ENCODE peak calls at places on chromosomes 5 and 9, in five cellular contexts. B, R, Y, D and L are unnamed samples.

GRCh38 chr5:90575712-90576111 is 17.1 kb downstream of the ADGRV1 start:
- DNase-seq in R (no peak), B (no peak), D (no peak), Y (no peak), L (no peak)

GRCh38 chr9:132878695-132879064 is at the start of gene SPACA9:
- DNase-seq in D (no peak), B (no peak), Y (no peak), R (peak; percentile 55), L (peak; percentile 10)

GRCh38 chr9:7377489-7377888 is 422.1 kb downstream of the DMAC1 start:
- DNase-seq in D (no peak), B (no peak), Y (no peak), R (no peak), L (no peak)

GRCh38 chr5:74179183-74179582 is 461.3 kb downstream of the ENC1 start:
- DNase-seq in Y (no peak), R (no peak), D (no peak), B (no peak), L (no peak)

GRCh38 chr5:38845555-38846378 is at the start of gene OSMR:
- DNase-seq in R (peak; percentile 14), Y (no peak), D (no peak), B (peak; percentile 84), L (peak; percentile 78)

GRCh38 chr5:74104469-74104868 is 478.5 kb downstream of the ARHGEF28 start:
- DNase-seq in R (no peak), B (peak; percentile 16), Y (no peak), D (no peak), L (no peak)

GRCh38 chr5:98836175-98836574 is 62.7 kb downstream of the RGMB start:
- DNase-seq in Y (no peak), D (no peak), R (no peak), B (no peak), L (no peak)

GRCh38 chr5:173869316-173869715 is 18.8 kb upstream of the CPEB4 start:
- DNase-seq in R (no peak), D (no peak), Y (no peak), B (no peak), L (no peak)

GRCh38 chr9:124465736-124466135 is 15.5 kb downstream of the ADGRD2 start:
- DNase-seq in D (no peak), B (no peak), R (no peak), Y (no peak), L (no peak)

GRCh38 chr5:139407517-139407916 is 3.6 kb upstream of the SPATA24 start:
- DNase-seq in D (no peak), R (no peak), Y (no peak), B (no peak), L (no peak)

GRCh38 chr5:155728146-155728856 is 598.7 kb upstream of the SGCD start:
- DNase-seq in B (no peak), D (no peak), R (no peak), Y (no peak), L (no peak)

GRCh38 chr5:155728857-155729683 is 597.9 kb upstream of the SGCD start:
- DNase-seq in R (no peak), B (no peak), D (no peak), Y (no peak), L (no peak)

GRCh38 chr5:155729684-155730059 is 597.3 kb upstream of the SGCD start:
- DNase-seq in Y (no peak), R (no peak), D (no peak), B (no peak), L (no peak)

GRCh38 chr5:155727512-155728145 is 599.3 kb upstream of the SGCD start:
- DNase-seq in B (no peak), D (no peak), R (no peak), Y (no peak), L (no peak)

DNA sequence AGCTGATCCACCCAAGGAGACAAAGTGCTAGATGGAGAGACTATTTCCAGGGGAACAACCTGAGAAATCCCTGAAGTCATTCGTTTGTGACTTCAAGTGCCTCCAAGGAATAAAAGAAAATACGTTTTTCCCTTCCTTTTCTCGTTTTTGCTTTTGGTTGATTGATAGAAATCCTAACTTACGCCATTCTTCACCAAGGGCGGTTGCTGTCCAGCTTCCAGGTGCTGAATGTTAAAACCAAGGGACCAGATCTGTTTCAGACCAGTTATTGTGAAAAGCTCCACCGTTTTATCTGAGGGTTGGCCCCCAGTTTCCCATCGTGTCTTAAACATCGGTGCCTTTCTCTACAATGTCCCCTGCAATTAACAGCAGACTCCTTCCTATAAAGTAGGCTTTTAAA is 600.7 kb upstream of the SGCD start:
- DNase-seq in B (no peak), Y (no peak), D (no peak), R (no peak), L (no peak)
- TF ChIP-seq SRF in B (no peak), Y (no peak), D (no peak), R (no peak), L (no peak)

GRCh38 chr9:87445646-87446045 is 52.0 kb upstream of the DAPK1 start:
- DNase-seq in B (no peak), D (peak; percentile 44), Y (no peak), R (peak; percentile 74), L (peak; percentile 43)
- TF ChIP-seq SRF in B (no peak), D (no peak), Y (no peak), R (no peak), L (peak; percentile 56)

DNA sequence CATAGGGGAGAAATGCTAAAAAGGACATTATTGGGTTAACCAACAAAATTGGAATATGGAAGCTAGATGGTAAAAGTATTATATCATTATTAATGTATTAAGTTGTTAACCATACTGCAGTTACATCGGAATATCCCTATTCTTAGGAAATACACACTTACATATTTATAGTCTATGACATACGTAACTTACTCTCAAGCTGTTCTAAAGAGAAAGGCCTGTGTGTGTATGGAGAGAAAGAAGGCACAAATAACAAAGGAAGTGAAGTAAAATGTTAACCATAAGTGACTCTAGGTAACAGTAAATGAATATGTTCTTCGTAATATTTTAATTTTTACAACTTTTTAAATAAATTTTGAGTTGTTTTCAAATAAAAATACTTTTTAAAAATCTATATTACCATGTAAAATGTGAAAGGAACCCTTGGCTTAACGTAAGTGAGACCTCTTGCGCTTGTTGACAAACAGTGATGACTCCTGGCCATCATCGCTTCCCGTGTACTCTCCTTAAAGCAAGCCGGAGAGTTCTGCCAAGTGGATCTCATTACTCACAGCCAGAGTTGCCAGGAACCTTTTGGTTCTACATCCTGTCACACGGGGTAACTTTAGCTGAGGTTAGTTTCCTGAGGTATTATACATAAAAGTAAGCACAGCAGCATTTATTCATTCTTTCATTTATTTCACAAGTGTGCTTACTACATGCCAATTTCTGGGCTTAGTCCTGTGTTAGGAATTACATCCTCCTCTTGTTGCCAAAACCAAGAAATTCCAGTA is 165.4 kb downstream of the EPB41L4A start:
- DNase-seq in D (no peak), B (no peak), Y (no peak), R (no peak), L (no peak)
- TF ChIP-seq SRF in D (no peak), B (no peak), Y (no peak), R (no peak), L (no peak)

GRCh38 chr9:121323449-121324151 is 46.5 kb downstream of the STOM start:
- DNase-seq in R (no peak), Y (no peak), B (no peak), D (no peak), L (no peak)

GRCh38 chr9:121322737-121323448 is 47.2 kb downstream of the STOM start:
- DNase-seq in B (no peak), R (no peak), Y (no peak), D (no peak), L (no peak)

GRCh38 chr9:121324755-121325154 is 45.3 kb downstream of the STOM start:
- DNase-seq in R (no peak), B (no peak), D (no peak), Y (no peak), L (no peak)

GRCh38 chr9:121325387-121325786 is 44.7 kb downstream of the STOM start:
- DNase-seq in B (no peak), R (no peak), D (no peak), Y (no peak), L (no peak)

DNA sequence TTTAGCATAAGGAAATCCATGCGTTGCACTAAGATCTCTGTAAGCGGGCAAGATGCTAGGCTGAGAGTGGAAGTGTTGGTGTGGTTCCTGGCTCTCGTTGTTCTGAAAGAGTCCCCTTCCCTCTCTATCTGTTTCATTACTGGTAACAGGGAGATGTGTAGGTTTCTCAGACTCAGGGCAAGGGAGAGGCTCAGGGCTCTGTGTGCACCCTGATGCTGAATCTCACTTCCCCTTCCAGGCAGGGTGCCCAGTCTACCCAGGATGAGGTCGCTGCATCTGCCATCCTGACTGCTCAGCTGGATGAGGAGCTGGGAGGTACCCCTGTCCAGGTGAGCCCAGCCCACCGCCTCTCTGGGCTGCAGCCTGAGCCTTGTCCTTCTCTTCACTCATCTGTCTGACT is 45.7 kb downstream of the STOM start:
- DNase-seq in R (no peak), Y (no peak), B (no peak), D (no peak), L (no peak)
- TF ChIP-seq SRF in R (no peak), Y (no peak), B (no peak), D (no peak), L (no peak)

GRCh38 chr5:102545175-102545574 is 46.4 kb upstream of the SLCO6A1 start:
- DNase-seq in R (peak; percentile 24), D (no peak), B (peak; percentile 35), Y (peak; percentile 43), L (peak; percentile 27)

GRCh38 chr5:102547161-102547560 is 48.4 kb upstream of the SLCO6A1 start:
- DNase-seq in R (no peak), Y (no peak), D (no peak), B (no peak), L (no peak)

GRCh38 chr5:102542064-102542463 is 43.3 kb upstream of the SLCO6A1 start:
- DNase-seq in R (no peak), D (no peak), B (no peak), Y (no peak), L (no peak)

GRCh38 chr5:102547659-102548058 is 48.9 kb upstream of the SLCO6A1 start:
- DNase-seq in B (no peak), R (no peak), Y (no peak), D (no peak), L (no peak)
- TF ChIP-seq SRF in B (no peak), R (no peak), Y (no peak), D (no peak), L (no peak)

GRCh38 chr5:96259211-96259772 is 173.8 kb downstream of the PCSK1 start:
- DNase-seq in Y (no peak), D (peak; percentile 8), R (peak; percentile 2), B (peak; percentile 11), L (no peak)
- TF ChIP-seq SRF in Y (no peak), D (peak; percentile 11), R (no peak), B (no peak), L (no peak)

GRCh38 chr9:126511426-126511825 is 102.3 kb upstream of the LMX1B start:
- DNase-seq in B (no peak), Y (no peak), R (no peak), D (no peak), L (no peak)
- TF ChIP-seq SRF in B (no peak), Y (no peak), R (no peak), D (no peak), L (no peak)

DNA sequence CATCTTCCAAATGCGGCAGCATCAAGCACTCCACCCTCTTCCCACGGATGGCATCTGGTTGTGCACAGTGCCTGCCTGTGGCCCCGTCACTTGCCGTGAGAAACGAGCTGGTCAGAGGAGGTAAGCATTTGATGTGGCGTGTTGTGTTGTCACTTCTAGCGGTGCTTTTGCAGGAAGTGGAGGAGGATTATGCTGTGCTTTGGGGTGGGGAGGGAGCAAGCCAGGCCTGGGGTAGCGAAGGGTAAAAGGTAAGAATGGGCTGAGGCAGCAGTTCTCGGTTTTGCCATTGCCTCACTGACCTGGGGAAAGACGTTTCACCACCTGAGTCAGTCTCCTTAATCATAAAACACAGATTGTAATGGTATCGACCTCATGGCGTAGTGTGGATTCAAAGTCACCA is 2.3 kb upstream of the POMT1 start:
- DNase-seq in D (no peak), Y (no peak), B (no peak), R (no peak), L (no peak)
- TF ChIP-seq SRF in D (no peak), Y (no peak), B (no peak), R (no peak), L (no peak)